ENCODE peak calls at places on chromosomes 16 and 17, in ten cellular contexts. D, X, F, U, M, S, A, J, O and K are unnamed samples.

GRCh38 chr17:50133028-50133768 is 3.2 kb upstream of the SAMD14 start:
- DNase-seq in O (no peak), X (no peak), D (no peak), U (no peak), M (no peak), A (no peak), F (peak; percentile 62), J (no peak), S (no peak), K (no peak)

GRCh38 chr16:56939801-56940200 is 7.9 kb downstream of the HERPUD1 start:
- DNase-seq in D (no peak), X (no peak), U (peak; percentile 26), F (no peak), S (no peak), A (no peak), O (no peak), J (no peak), M (no peak), K (no peak)

GRCh38 chr17:72126575-72127486 is 6.0 kb downstream of the SOX9 start:
- DNase-seq in O (no peak), S (peak; percentile 49), M (peak; percentile 91), U (no peak), X (no peak), J (no peak), F (peak; percentile 68), A (no peak), D (peak; percentile 61), K (no peak)

GRCh38 chr16:8863594-8864424 is 5.0 kb downstream of the CARHSP1 start:
- DNase-seq in M (no peak), A (no peak), U (no peak), J (no peak), S (no peak), F (no peak), O (no peak), D (peak; percentile 87), X (no peak), K (no peak)

GRCh38 chr17:74565116-74565515 is 2.2 kb downstream of the CD300H start:
- DNase-seq in A (no peak), O (no peak), M (no peak), J (no peak), F (no peak), X (no peak), D (no peak), U (no peak), S (no peak), K (no peak)

GRCh38 chr16:79599837-79600635 is 501 bp downstream of the MAF start:
- DNase-seq in A (peak; percentile 91), D (peak; percentile 72), O (no peak), U (peak; percentile 82), X (no peak), S (peak; percentile 55), M (no peak), F (peak; percentile 80), J (peak; percentile 36), K (no peak)

GRCh38 chr16:180101-180920 is at the start of gene HBQ1:
- DNase-seq in M (no peak), U (no peak), X (no peak), A (no peak), J (no peak), O (no peak), D (no peak), S (no peak), F (peak; percentile 97), K (no peak)

GRCh38 chr17:249236-249993 is 68.0 kb upstream of the DOC2B start:
- DNase-seq in A (peak; percentile 22), O (no peak), S (no peak), M (no peak), J (no peak), U (peak; percentile 30), X (peak; percentile 56), D (peak; percentile 37), F (no peak), K (no peak)

DNA sequence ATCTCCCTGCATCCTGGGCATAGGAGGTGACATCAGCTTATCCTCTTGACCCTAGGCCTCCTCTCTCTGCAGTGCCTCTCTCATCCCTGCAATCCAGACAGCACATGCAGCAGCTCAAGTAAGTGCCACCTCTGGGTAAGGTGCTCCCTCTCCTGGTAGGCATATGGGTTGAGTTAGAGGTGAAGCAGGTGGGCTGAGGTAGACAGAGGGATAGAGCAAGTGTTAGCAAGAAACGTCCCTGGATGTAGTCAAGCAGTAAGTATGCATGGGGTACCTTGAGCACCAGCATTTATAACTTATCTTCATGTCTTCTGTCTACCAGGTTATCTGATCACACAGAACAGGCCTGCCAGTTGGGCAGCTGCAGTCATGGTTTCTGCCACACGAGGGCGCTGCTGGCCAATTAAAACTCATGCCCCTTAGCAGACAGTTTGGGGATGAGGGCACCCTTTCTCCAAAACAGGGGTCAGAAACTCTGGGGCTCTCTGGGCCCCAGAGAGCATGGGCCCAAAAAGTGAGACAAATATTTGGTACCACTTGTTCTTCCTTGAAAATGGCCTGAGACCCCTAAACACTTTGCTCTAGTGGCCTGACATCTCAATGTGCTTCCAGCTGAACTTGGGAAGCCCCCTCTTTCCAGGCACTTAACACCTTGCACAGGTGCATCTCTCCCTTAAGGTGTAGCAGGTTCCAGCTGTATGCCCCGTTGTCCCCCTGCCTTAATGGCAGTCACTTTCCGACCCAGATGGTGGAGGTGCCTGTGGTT is 59.8 kb downstream of the NEUROD2 start:
- DNase-seq in J (peak; percentile 50), D (peak; percentile 76), F (peak; percentile 76), A (peak; percentile 90), O (no peak), M (peak; percentile 13), X (no peak), S (peak; percentile 56), U (peak; percentile 72), K (peak; percentile 36)
- H3K36me3 ChIP-seq in J (no peaks in the 10 kb centered on the region), D (peaks cover 14% of the 10 kb centered on the region), F (peaks cover 8% of the 10 kb centered on the region), A (peaks cover 48% of the 10 kb centered on the region), O (peaks cover 32% of the 10 kb centered on the region), M (peaks cover 6% of the 10 kb centered on the region), X (peaks cover 51% of the 10 kb centered on the region), S (peaks cover 9% of the 10 kb centered on the region), U (peaks cover 18% of the 10 kb centered on the region), K (no peaks in the 10 kb centered on the region)

GRCh38 chr16:14014284-14014625 is 56.9 kb upstream of the MRTFB start:
- DNase-seq in X (no peak), M (no peak), A (no peak), U (no peak), S (no peak), D (no peak), O (no peak), J (peak; percentile 55), F (no peak), K (no peak)

GRCh38 chr16:14015017-14015416 is 56.1 kb upstream of the MRTFB start:
- DNase-seq in M (no peak), F (no peak), O (no peak), A (no peak), D (no peak), U (no peak), X (no peak), S (no peak), J (no peak), K (no peak)

GRCh38 chr16:14015461-14015860 is 55.7 kb upstream of the MRTFB start:
- DNase-seq in F (no peak), U (no peak), M (no peak), X (no peak), S (no peak), A (no peak), O (no peak), J (no peak), D (no peak), K (no peak)

GRCh38 chr16:14013145-14013570 is 58.0 kb upstream of the MRTFB start:
- DNase-seq in X (no peak), S (no peak), O (no peak), A (no peak), D (no peak), J (no peak), M (no peak), F (no peak), U (no peak), K (no peak)

DNA sequence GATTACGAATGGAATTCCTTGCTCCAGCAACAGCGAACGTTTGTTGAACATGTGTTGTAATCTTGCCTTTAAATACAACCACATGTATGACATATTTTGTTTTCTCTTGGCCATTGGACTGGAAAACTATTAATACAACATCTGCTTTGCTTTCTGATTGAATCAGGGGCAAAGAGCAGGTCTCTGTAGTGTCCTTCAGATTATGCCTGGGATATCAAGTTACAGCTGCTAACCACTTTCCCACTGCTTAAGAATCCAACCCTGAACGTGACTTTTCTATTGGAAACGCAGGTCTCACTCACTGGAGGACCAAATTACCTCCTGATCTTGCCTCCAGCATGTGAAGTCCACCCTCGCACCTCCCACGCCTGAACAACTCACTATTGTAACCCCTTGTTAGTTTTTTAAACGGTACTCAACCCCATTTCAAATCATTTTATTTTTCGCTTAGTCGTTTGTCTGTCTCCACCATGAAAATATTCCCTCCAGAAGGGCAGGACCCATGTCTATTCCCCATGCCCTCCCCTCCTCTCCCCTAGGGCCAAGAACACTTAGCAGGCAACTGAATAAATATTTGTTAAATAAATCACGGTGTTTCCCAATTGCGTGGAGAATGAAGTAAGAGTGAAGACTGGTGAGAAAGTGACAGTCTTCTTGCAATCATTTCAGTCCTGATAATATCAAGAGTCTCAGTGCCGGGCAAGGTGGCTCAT is 57.4 kb upstream of the MRTFB start:
- DNase-seq in F (peak; percentile 66), M (no peak), A (no peak), X (no peak), J (no peak), D (no peak), U (no peak), O (no peak), S (no peak), K (peak; percentile 52)
- TF ChIP-seq POLR2AphosphoS5 in F (peak; percentile 52), M (no peak), A (no peak), X (peak; percentile 46), J (peak; percentile 50), D (peak; percentile 50), U (peak; percentile 44), O (peak; percentile 19), S (no peak), K (no peak)

GRCh38 chr17:4897198-4897657 is 2.1 kb upstream of the C17orf107 start:
- DNase-seq in J (no peak), X (no peak), F (no peak), U (no peak), S (no peak), D (no peak), M (no peak), A (no peak), O (no peak), K (no peak)
- H3K36me3 ChIP-seq in J (peaks cover 6% of the 10 kb centered on the region), X (peaks cover 51% of the 10 kb centered on the region), F (peaks cover 49% of the 10 kb centered on the region), U (peaks cover 47% of the 10 kb centered on the region), S (peaks cover 24% of the 10 kb centered on the region), D (peaks cover 46% of the 10 kb centered on the region), M (peaks cover 11% of the 10 kb centered on the region), A (peaks cover 51% of the 10 kb centered on the region), O (peaks cover 54% of the 10 kb centered on the region), K (no peaks in the 10 kb centered on the region)

DNA sequence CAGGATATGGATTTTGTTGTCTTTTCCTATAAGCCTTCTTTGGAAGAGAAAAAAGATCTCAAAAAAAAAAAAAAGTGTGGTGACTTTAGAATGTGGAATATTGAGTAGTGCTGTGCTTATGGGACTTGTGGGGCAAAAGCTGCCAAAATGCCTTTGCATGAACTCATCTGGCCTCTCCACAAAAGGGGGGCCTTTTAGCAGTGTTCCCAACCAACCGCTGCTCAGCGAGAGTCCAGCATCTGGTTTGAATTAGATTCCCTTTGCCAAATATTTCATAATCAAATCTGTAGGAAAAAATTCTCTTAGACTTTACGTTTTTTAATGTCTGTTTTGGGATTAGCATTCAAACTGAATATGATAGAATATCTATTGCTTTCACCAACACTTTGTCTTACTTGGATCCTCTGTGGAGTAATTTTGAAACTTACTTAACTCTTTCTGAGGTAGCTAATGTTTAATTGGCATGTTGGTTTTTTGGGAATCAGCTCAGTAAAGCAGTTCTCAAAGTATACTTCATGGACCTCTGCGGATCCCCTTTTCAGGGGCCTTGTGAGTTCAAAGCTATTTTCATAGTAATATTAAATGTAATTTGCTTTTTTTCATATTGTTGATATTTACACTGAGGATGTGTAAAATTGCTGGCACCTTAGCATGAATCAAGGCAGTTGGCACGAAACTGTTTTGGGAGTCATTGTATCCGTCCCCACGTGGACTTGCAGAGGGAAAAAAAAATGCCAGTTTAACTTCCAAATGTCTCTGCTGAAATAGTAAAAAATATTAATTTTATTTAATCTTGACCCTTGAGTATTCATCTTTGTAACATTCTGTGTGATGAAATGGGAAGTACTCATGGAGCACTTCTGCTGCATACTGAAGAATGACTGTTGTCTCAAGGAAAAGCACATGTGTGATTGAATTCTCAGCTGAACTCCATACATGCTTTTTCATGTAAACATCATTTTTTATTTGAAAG is 34.7 kb upstream of the VPS4A start:
- DNase-seq in M (no peak), D (no peak), S (no peak), J (peak; percentile 32), X (no peak), A (no peak), U (peak; percentile 90), F (peak; percentile 83), O (no peak), K (no peak)
- TF ChIP-seq POLR2AphosphoS5 in M (no peak), D (peak; percentile 55), S (peak; percentile 17), J (peak; percentile 22), X (peak; percentile 64), A (no peak), U (peak; percentile 56), F (peak; percentile 69), O (peak; percentile 84), K (no peak)